ENCODE peak calls at places on chromosomes 13 and 19, in six cellular contexts. G, P, D, X, Q and R are unnamed samples.
A peak's percentile ranks its signal among the peaks of the same experiment; 100 is the strongest.

GRCh38 chr19:48644355-48644754 is 1.6 kb downstream of the CA11 start:
- DNase-seq in X (no peak), D (no peak), Q (no peak), P (no peak), G (no peak), R (no peak)

GRCh38 chr13:59261928-59262488 is 901.7 kb downstream of the DIAPH3 start:
- DNase-seq in X (peak; percentile 36), P (no peak), D (no peak), G (no peak), Q (no peak), R (no peak)

GRCh38 chr19:308471-309205 is 17.4 kb upstream of the PLPP2 start:
- DNase-seq in X (no peak), Q (no peak), G (no peak), D (peak; percentile 63), P (no peak), R (no peak)

GRCh38 chr19:39032164-39032918 is at the start of gene FBXO27:
- DNase-seq in X (no peak), P (no peak), D (peak; percentile 72), Q (no peak), G (no peak), R (no peak)

GRCh38 chr19:17942181-17942580 is 9.4 kb downstream of the CCDC124 start:
- DNase-seq in X (no peak), P (no peak), Q (no peak), G (no peak), D (no peak), R (no peak)

GRCh38 chr13:110442946-110443632 is 118.4 kb downstream of the RAB20 start:
- DNase-seq in P (no peak), G (no peak), X (no peak), Q (no peak), D (no peak), R (no peak)

GRCh38 chr13:59790626-59791025 is 373.1 kb downstream of the DIAPH3 start:
- DNase-seq in G (no peak), X (peak; percentile 29), Q (no peak), D (no peak), P (no peak), R (no peak)

GRCh38 chr13:87123987-87124784 is 547.0 kb upstream of the SLITRK5 start:
- DNase-seq in Q (no peak), X (no peak), G (no peak), D (no peak), P (no peak), R (no peak)

GRCh38 chr19:1446713-1447564 is 3.0 kb upstream of the APC2 start:
- DNase-seq in D (no peak), Q (no peak), G (no peak), P (no peak), X (no peak), R (no peak)

GRCh38 chr13:95956589-95957148 is 96.5 kb downstream of the UGGT2 start:
- DNase-seq in D (no peak), P (no peak), Q (no peak), X (no peak), G (no peak), R (no peak)

GRCh38 chr13:113204378-113204734 is 4.1 kb downstream of the PCID2 start:
- DNase-seq in Q (no peak), X (no peak), G (no peak), P (peak; percentile 49), D (no peak), R (no peak)

GRCh38 chr13:46119883-46120614 is 15.2 kb upstream of the CPB2 start:
- DNase-seq in X (no peak), G (no peak), Q (no peak), P (no peak), D (no peak), R (peak; percentile 72)

GRCh38 chr13:33927315-33927714 is 109.4 kb downstream of the RFC3 start:
- DNase-seq in X (peak; percentile 2), G (no peak), Q (no peak), D (no peak), P (no peak), R (no peak)

GRCh38 chr19:2561895-2562294 is 86.0 kb downstream of the GADD45B start:
- DNase-seq in G (no peak), Q (peak; percentile 40), P (no peak), X (no peak), D (no peak), R (no peak)

GRCh38 chr13:105920375-105920774 is 615.1 kb downstream of the EFNB2 start:
- DNase-seq in X (no peak), G (no peak), Q (no peak), P (no peak), D (no peak), R (no peak)